ENCODE peak calls at places on chromosomes 4 and X, in seven cellular contexts. K is DMS53, Y is H7, I is NCI-H774, E is cardiac muscle cell, F is Panc1, M is hypothalamus. J is an unnamed sample.

GRCh38 chr4:121138014-121138413 is 26.1 kb downstream of the TNIP3 start:
- DNase-seq in K (no peak), Y (no peak), I (no peak), E (no peak), F (no peak), M (no peak), J (no peak)

GRCh38 chr4:123593655-123594054 is 197.1 kb downstream of the SPRY1 start:
- DNase-seq in K (no peak), Y (no peak), I (no peak), E (no peak), F (no peak), M (no peak), J (no peak)

GRCh38 chr4:182418054-182418734 is 175.0 kb downstream of the TENM3 start:
- DNase-seq in K (no peak), Y (no peak), I (no peak), E (no peak), F (no peak), M (no peak), J (no peak)

GRCh38 chr4:83599183-83599582 is 63.3 kb downstream of the GPAT3 start:
- DNase-seq in K (peak; percentile 26), Y (no peak), I (no peak), E (peak; percentile 41), F (no peak), M (no peak), J (peak; percentile 4)

GRCh38 chr4:139367421-139368090 is 65.3 kb upstream of the NDUFC1 start:
- DNase-seq in K (no peak), Y (no peak), I (no peak), E (no peak), F (no peak), M (no peak), J (no peak)

GRCh38 chrX:154596290-154596929 is 11.5 kb downstream of the CTAG1A start:
- DNase-seq in K (no peak), Y (peak; percentile 84), I (no peak), E (peak; percentile 5), F (no peak), M (no peak), J (no peak)

GRCh38 chrX:111365770-111366325 is 46.1 kb downstream of the DCX start:
- DNase-seq in K (no peak), Y (no peak), I (no peak), E (no peak), F (no peak), M (no peak), J (no peak)

GRCh38 chrX:22300130-22300529 is 27.4 kb downstream of the CBLL2 start:
- DNase-seq in K (peak; percentile 83), Y (no peak), I (peak; percentile 60), E (peak; percentile 91), F (no peak), M (no peak), J (peak; percentile 36)

GRCh38 chr4:139564502-139564901 is 8.5 kb upstream of the SETD7 start:
- DNase-seq in K (no peak), Y (peak; percentile 26), I (no peak), E (no peak), F (no peak), M (no peak), J (no peak)

GRCh38 chrX:49754238-49754857 is 58.6 kb upstream of the PAGE1 start:
- DNase-seq in K (peak; percentile 77), Y (peak; percentile 12), I (peak; percentile 2), E (peak; percentile 56), F (no peak), M (peak; percentile 11), J (peak; percentile 30)

GRCh38 chr4:142434519-142435224 is 411.4 kb downstream of the INPP4B start:
- DNase-seq in K (peak; percentile 12), Y (no peak), I (no peak), E (no peak), F (no peak), M (no peak), J (no peak)

J was measured in SHP77.